ENCODE peak calls at places on chromosome 6, in seven cellular contexts. X is ELR; N is NCI-H1417; J is activated effector memory CD4-positive, alpha-beta T cell treated with anti-CD3 and anti-CD28 coated beads, Interleukin-2, amount 50 U/mL, for 16 hours; B is germinal center; V is T-helper 2 cell treated with Interferon-gamma antibody and Interleukin-4, amounts not matched to agents 5 μg/mL and 100 μg/mL, for 36 hours; C is naive thymus-derived CD8-positive, alpha-beta T cell. L is an unnamed sample.

GRCh38 chr6:40169878-40170277 is 235.6 kb upstream of the MOCS1 start:
- DNase-seq in B (no peak), N (no peak), J (no peak), C (no peak), V (no peak), X (no peak), L (no peak)

GRCh38 chr6:126034671-126035070 is 48.3 kb downstream of the TRMT11 start:
- DNase-seq in C (no peak), N (no peak), X (no peak), V (no peak), J (no peak), B (no peak), L (no peak)

GRCh38 chr6:36633915-36634314 is 39.8 kb downstream of the SRSF3 start:
- DNase-seq in N (peak; percentile 4), X (no peak), V (no peak), J (no peak), C (no peak), B (no peak), L (no peak)

GRCh38 chr6:56046576-56046975 is 171.2 kb upstream of the BMP5 start:
- DNase-seq in N (no peak), X (peak; percentile 62), B (no peak), J (no peak), C (no peak), V (no peak), L (no peak)

GRCh38 chr6:76166297-76166696 is 93.8 kb upstream of the IMPG1 start:
- DNase-seq in V (no peak), X (no peak), C (no peak), B (no peak), N (no peak), J (no peak), L (no peak)

GRCh38 chr6:101722991-101723579 is 329.6 kb downstream of the GRIK2 start:
- DNase-seq in N (no peak), V (no peak), B (no peak), C (no peak), X (peak; percentile 89), J (no peak), L (no peak)

GRCh38 chr6:362924-363249 is 28.7 kb upstream of the IRF4 start:
- DNase-seq in B (no peak), C (no peak), N (no peak), V (no peak), X (no peak), J (no peak), L (no peak)

GRCh38 chr6:118876201-118876600 is 17.8 kb upstream of the ASF1A start:
- DNase-seq in J (no peak), V (no peak), X (peak; percentile 85), B (no peak), C (no peak), N (no peak), L (no peak)

GRCh38 chr6:165849539-165850430 is 186.7 kb upstream of the PDE10A start:
- DNase-seq in N (peak; percentile 44), X (no peak), J (no peak), C (no peak), V (peak; percentile 21), B (no peak), L (peak; percentile 19)

GRCh38 chr6:85343428-85343827 is 106.5 kb upstream of the NT5E start:
- DNase-seq in X (no peak), C (no peak), N (no peak), V (no peak), B (no peak), J (no peak), L (no peak)

GRCh38 chr6:11909696-11910132 is 102.4 kb upstream of the HIVEP1 start:
- DNase-seq in C (no peak), N (no peak), V (no peak), B (no peak), X (peak; percentile 50), J (no peak), L (no peak)

GRCh38 chr6:24551139-24551538 is 56.4 kb downstream of the ALDH5A1 start:
- DNase-seq in V (no peak), B (no peak), N (no peak), X (no peak), J (no peak), C (no peak), L (no peak)

GRCh38 chr6:43708857-43709653 is 21.5 kb upstream of the MRPS18A start:
- DNase-seq in J (no peak), B (no peak), C (no peak), N (no peak), X (peak; percentile 59), V (peak; percentile 38), L (peak; percentile 42)

GRCh38 chr6:39100358-39100757 is 14.6 kb downstream of the SAYSD1 start:
- DNase-seq in B (no peak), C (no peak), J (no peak), N (no peak), X (no peak), V (no peak), L (peak; percentile 15)

GRCh38 chr6:155213611-155214372 is 50.0 kb upstream of the CLDN20 start:
- DNase-seq in B (no peak), C (no peak), V (no peak), N (no peak), J (no peak), X (no peak), L (no peak)

GRCh38 chr6:37303891-37304503 is 46.1 kb upstream of the TMEM217 start:
- DNase-seq in J (no peak), X (peak; percentile 66), N (no peak), B (peak; percentile 25), V (no peak), C (no peak), L (peak; percentile 17)

GRCh38 chr6:74534485-74535211 is 671.2 kb downstream of the COL12A1 start:
- DNase-seq in B (no peak), J (no peak), N (no peak), X (peak; percentile 12), V (no peak), C (no peak), L (no peak)

GRCh38 chr6:86765211-86765610 is 172.1 kb upstream of the HTR1E start:
- DNase-seq in B (no peak), N (no peak), X (no peak), V (no peak), C (no peak), J (no peak), L (no peak)

GRCh38 chr6:154297210-154297609 is 59.4 kb downstream of the IPCEF1 start:
- DNase-seq in B (no peak), N (no peak), V (no peak), C (no peak), J (no peak), X (no peak), L (no peak)

GRCh38 chr6:159106627-159107241 is 61.9 kb upstream of the TAGAP start:
- DNase-seq in X (peak; percentile 58), C (peak; percentile 66), V (peak; percentile 87), B (peak; percentile 90), J (peak; percentile 96), N (peak; percentile 11), L (peak; percentile 92)

L was measured in activated T-cell treated with anti-CD3 and anti-CD28 coated beads, Interleukin-2, amount 50 U/mL, for 72 hours.